ENCODE peak calls at places on chromosomes 11 and 22, in four cellular contexts. One of them, this sample, is unnamed. For H3K36me3 and H3K27me3, the result is how much of the 10 kb centered on the place peaks cover.

GRCh38 chr11:8098361-8098760 is 17.4 kb downstream of the TUB start:
- DNase-seq in ovary: no peak
- DNase-seq in hepatocyte: no peak
- DNase-seq in neuronal stem cell: no peak
- DNase-seq in this sample: no peak

GRCh38 chr22:36134167-36134566 is 26.4 kb downstream of the APOL3 start:
- DNase-seq in hepatocyte: no peak
- DNase-seq in neuronal stem cell: no peak
- DNase-seq in ovary: no peak
- DNase-seq in this sample: no peak

GRCh38 chr11:7595016-7595869 is 78.1 kb downstream of the CYB5R2 start:
- DNase-seq in hepatocyte: no peak
- DNase-seq in neuronal stem cell: no peak
- DNase-seq in ovary: no peak
- DNase-seq in this sample: peak

GRCh38 chr11:4704790-4705334 is 278 bp downstream of the MMP26 start:
- DNase-seq in neuronal stem cell: no peak
- DNase-seq in hepatocyte: no peak
- DNase-seq in ovary: no peak
- DNase-seq in this sample: peak

GRCh38 chr11:14183973-14184372 is 175.0 kb downstream of the RRAS2 start:
- DNase-seq in ovary: no peak
- DNase-seq in hepatocyte: no peak
- DNase-seq in neuronal stem cell: no peak
- DNase-seq in this sample: no peak

GRCh38 chr11:1129143-1129665 is 28.5 kb upstream of the MUC5AC start:
- DNase-seq in ovary: no peak
- DNase-seq in neuronal stem cell: no peak
- DNase-seq in hepatocyte: no peak
- DNase-seq in this sample: peak

GRCh38 chr11:26974068-26974790 is 19.7 kb upstream of the FIBIN start:
- DNase-seq in hepatocyte: no peak
- DNase-seq in ovary: peak
- DNase-seq in neuronal stem cell: no peak
- DNase-seq in this sample: no peak

GRCh38 chr11:67584205-67584880 is 731 bp downstream of the GSTP1 start:
- DNase-seq in hepatocyte: peak
- DNase-seq in neuronal stem cell: no peak
- DNase-seq in ovary: peak
- DNase-seq in this sample: peak

GRCh38 chr11:5004429-5005274 is 10.0 kb downstream of the OR51L1 start:
- DNase-seq in ovary: no peak
- DNase-seq in hepatocyte: peak
- DNase-seq in neuronal stem cell: peak
- DNase-seq in this sample: peak

GRCh38 chr22:19061471-19062138 is 60.6 kb downstream of the DGCR2 start:
- DNase-seq in neuronal stem cell: no peak
- DNase-seq in ovary: no peak
- DNase-seq in hepatocyte: no peak
- DNase-seq in this sample: no peak

GRCh38 chr11:83249972-83250593 is 36.1 kb downstream of the CCDC90B start:
- DNase-seq in ovary: no peak
- DNase-seq in neuronal stem cell: no peak
- DNase-seq in hepatocyte: peak
- DNase-seq in this sample: peak

GRCh38 chr11:96246718-96247540 is 96.1 kb downstream of the MAML2 start:
- DNase-seq in ovary: no peak
- DNase-seq in neuronal stem cell: no peak
- DNase-seq in hepatocyte: no peak
- DNase-seq in this sample: no peak

GRCh38 chr11:65912840-65913239 is 6.0 kb downstream of the C11orf68 start:
- DNase-seq in hepatocyte: no peak
- DNase-seq in ovary: no peak
- DNase-seq in neuronal stem cell: no peak
- DNase-seq in this sample: peak
- H3K4me3 ChIP-seq in hepatocyte: no peak
- H3K4me3 ChIP-seq in ovary: no peak
- H3K4me3 ChIP-seq in neuronal stem cell: no peak
- H3K4me3 ChIP-seq in this sample: no peak

GRCh38 chr11:128504489-128504888 is 82.9 kb downstream of the ETS1 start:
- DNase-seq in hepatocyte: no peak
- DNase-seq in ovary: no peak
- DNase-seq in neuronal stem cell: no peak
- DNase-seq in this sample: no peak
- H3K36me3 ChIP-seq in hepatocyte: under half
- H3K36me3 ChIP-seq in ovary: under half
- H3K36me3 ChIP-seq in neuronal stem cell: under half
- H3K36me3 ChIP-seq in this sample: under half

GRCh38 chr11:16321148-16321547 is 35.2 kb downstream of the SOX6 start:
- DNase-seq in hepatocyte: no peak
- DNase-seq in neuronal stem cell: no peak
- DNase-seq in ovary: no peak
- DNase-seq in this sample: no peak
- H3K27me3 ChIP-seq in hepatocyte: under half
- H3K27me3 ChIP-seq in neuronal stem cell: under half
- H3K27me3 ChIP-seq in ovary: under half
- H3K27me3 ChIP-seq in this sample: under half

DNA sequence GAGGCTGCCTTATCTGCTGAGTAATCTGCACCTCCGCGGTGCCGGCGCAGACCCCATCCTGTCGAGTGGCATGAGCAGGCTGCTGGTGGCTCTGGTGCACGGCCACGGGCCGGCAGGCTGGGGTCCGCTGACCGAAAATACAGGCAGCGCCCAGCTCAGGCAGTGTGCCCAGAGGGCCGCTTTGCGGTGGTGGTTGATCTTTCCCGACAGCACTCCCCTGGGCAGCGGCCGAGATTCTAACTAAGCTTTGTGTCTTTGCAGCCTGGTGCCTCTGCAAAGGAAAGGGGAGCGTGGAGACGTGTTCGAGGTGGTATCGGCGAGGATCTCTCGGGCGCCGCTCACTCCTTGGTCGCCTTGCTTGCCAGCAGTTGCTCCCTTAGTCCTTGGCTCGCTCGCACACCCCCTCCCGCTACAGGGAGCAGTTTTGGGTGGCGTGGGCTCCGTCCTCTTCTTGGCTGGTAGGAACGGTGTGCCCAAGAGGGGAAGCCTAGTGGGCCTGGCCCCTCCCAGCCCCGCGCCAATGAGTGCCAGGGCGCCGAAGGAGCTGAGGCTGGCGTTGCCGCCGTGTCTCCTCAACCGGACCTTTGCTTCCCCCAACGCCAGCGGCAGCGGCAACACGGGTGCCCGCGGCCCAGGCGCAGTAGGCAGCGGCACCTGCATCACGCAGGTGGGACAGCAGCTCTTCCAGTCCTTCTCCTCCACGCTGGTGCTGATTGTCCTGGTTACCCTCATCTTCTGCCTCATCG is 1.3 kb downstream of the C11orf87 start:
- DNase-seq in hepatocyte: peak
- DNase-seq in neuronal stem cell: peak
- DNase-seq in ovary: no peak
- DNase-seq in this sample: peak
- H3K4me3 ChIP-seq in hepatocyte: peak
- H3K4me3 ChIP-seq in neuronal stem cell: no peak
- H3K4me3 ChIP-seq in ovary: no peak
- H3K4me3 ChIP-seq in this sample: peak

This sample was measured in H7.